ENCODE peak calls at places on chromosomes 13 and 19, in six cellular contexts. B, S, P, M, C and G are unnamed samples.

GRCh38 chr13:20521388-20521787 is 4.3 kb downstream of the CRYL1 start:
- DNase-seq in B (no peak), S (no peak), P (peak; percentile 16), M (no peak), C (no peak), G (no peak)

GRCh38 chr19:51702103-51702753 is 9.1 kb downstream of the SPACA6 start:
- DNase-seq in B (peak; percentile 77), S (peak; percentile 96), P (peak; percentile 93), M (no peak), C (no peak), G (peak; percentile 47)

GRCh38 chr19:33785795-33786194 is 10.9 kb upstream of the KCTD15 start:
- DNase-seq in B (no peak), S (no peak), P (no peak), M (no peak), C (no peak), G (no peak)

GRCh38 chr13:64723735-64724134 is 2506.4 kb downstream of the PCDH9 start:
- DNase-seq in B (no peak), S (no peak), P (peak; percentile 15), M (no peak), C (peak; percentile 62), G (no peak)

GRCh38 chr19:12884926-12885748 is 1.9 kb downstream of the KLF1 start:
- DNase-seq in B (peak; percentile 90), S (peak; percentile 99), P (peak; percentile 100), M (peak; percentile 57), C (peak; percentile 29), G (peak; percentile 94)

GRCh38 chr13:113458218-113459065 is 5.2 kb upstream of the ADPRHL1 start:
- DNase-seq in B (peak; percentile 23), S (peak; percentile 42), P (peak; percentile 59), M (no peak), C (peak; percentile 13), G (no peak)

GRCh38 chr19:46713781-46714522 is 3.0 kb downstream of the PRKD2 start:
- DNase-seq in B (peak; percentile 90), S (peak; percentile 82), P (peak; percentile 91), M (no peak), C (peak; percentile 75), G (peak; percentile 89)

GRCh38 chr19:13163609-13164364 is 13.6 kb downstream of the IER2 start:
- DNase-seq in B (peak; percentile 64), S (peak; percentile 80), P (peak; percentile 90), M (no peak), C (peak; percentile 60), G (peak; percentile 86)

GRCh38 chr13:114070098-114070799 is 62.2 kb downstream of the RASA3 start:
- DNase-seq in B (no peak), S (no peak), P (no peak), M (no peak), C (no peak), G (no peak)

GRCh38 chr13:109784590-109785140 is 1.7 kb downstream of the IRS2 start:
- DNase-seq in B (no peak), S (peak; percentile 83), P (peak; percentile 79), M (no peak), C (no peak), G (no peak)

GRCh38 chr19:37931941-37932655 is 25.1 kb downstream of the SIPA1L3 start:
- DNase-seq in B (no peak), S (peak; percentile 69), P (peak; percentile 90), M (no peak), C (peak; percentile 84), G (peak; percentile 78)

GRCh38 chr19:45475537-45476348 is 7.9 kb downstream of the FOSB start:
- DNase-seq in B (no peak), S (no peak), P (no peak), M (no peak), C (no peak), G (no peak)
- TF ChIP-seq CREB1 in B (no peak), S (no peak), P (no peak), M (no peak), C (no peak), G (no peak)

DNA sequence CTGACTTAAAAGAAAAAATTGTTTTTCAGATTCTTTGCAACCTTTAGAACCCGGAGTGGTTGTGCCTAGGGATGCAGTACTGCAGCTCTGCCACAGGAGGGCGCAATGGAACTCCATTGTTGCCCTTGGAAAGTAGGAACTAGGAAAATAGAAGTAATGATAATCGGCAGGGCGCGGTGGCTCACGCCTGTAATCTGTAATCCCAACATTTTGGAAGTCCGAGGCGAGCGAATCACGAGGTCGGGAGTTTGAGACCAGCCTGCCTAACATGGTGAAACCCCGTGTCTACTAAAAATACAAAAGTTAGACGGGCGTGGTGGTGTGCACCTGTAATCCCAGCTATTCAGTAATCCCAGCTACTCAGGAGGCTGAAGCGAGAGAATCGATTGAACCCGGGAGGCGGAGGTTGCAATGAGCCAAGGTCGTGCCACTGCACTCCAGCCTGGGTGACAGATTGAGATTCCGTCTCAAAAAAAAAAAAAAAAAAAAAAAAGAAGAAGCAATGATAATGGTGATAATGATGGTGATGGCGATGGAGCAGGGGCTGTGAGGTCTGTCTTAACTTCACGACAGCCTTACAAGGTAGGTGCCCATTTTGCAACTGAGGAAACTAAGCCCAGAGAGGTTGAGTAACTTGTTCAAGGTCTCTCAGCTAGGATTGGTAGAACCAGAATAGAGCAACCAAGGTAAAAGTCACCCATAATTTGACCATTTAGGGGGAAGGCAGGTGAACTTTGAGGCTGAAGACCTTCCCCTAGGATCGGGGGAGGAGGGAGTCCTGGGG is 5.5 kb upstream of the ADAMTS10 start:
- DNase-seq in B (peak; percentile 70), S (peak; percentile 77), P (peak; percentile 79), M (no peak), C (peak; percentile 62), G (peak; percentile 87)
- TF ChIP-seq CREB1 in B (no peak), S (no peak), P (no peak), M (no peak), C (no peak), G (no peak)

DNA sequence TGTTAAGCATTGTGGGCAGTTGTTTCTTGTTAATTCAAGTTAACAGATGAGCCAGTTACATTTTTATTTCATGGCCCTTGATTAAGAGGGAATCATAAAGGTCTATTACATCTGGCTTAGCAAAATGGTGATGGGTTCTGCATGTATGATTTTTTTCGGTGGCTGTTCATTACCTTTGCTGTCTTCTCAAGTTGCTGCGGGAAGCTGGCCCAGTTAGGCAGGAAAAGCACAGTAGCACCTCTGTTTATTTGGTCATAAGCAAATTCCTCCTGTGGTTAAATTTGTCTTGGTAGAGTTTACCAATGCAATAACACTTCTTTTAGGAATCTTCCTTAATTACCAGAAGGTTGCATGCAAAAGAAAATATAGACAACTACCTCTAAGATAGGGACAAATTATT is 104.5 kb downstream of the FRY start:
- DNase-seq in B (no peak), S (no peak), P (no peak), M (no peak), C (no peak), G (no peak)
- TF ChIP-seq CREB1 in B (no peak), S (no peak), P (no peak), M (no peak), C (no peak), G (no peak)

GRCh38 chr13:25733696-25734435 is 317.9 kb downstream of the SHISA2 start:
- DNase-seq in B (no peak), S (no peak), P (no peak), M (no peak), C (no peak), G (no peak)
- TF ChIP-seq CREB1 in B (no peak), S (no peak), P (no peak), M (no peak), C (no peak), G (no peak)

DNA sequence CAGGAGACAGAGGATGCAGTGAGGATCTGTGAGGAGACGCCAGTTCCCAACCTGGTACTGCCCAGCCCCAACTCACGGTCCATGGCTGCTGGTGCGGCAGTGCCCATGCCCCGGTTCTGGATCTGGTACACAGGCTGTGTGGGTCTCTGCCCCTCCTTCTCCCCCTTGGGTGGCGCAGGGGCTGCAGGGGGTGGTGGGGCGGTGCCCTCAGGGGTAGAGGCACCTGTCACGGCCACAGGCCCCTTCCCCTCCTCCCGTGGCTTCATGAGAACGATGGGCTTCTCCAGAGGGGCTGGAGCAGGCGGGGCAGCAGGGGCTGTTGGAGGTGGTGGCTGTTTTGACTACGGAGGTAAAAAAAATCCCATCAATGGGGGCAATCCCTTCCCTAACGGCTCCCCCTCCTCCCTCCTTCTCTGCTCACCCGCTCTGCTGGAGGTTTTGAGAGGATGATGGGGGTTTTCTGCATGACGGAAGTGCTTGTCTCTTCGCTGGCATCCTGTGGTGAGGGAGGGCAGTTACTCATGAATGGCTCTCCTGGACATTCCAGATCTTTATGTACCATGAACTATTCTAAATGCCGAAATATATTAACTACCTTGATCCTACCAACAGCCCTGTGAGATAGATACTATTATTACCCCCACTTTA is 7.1 kb downstream of the SMG9 start:
- DNase-seq in B (no peak), S (no peak), P (no peak), M (peak; percentile 43), C (no peak), G (no peak)
- TF ChIP-seq CREB1 in B (no peak), S (no peak), P (no peak), M (no peak), C (no peak), G (no peak)

GRCh38 chr13:79647518-79647917 is 166.6 kb downstream of the NDFIP2 start:
- DNase-seq in B (no peak), S (no peak), P (no peak), M (no peak), C (no peak), G (no peak)
- TF ChIP-seq CREB1 in B (no peak), S (no peak), P (no peak), M (no peak), C (no peak), G (no peak)

GRCh38 chr13:36428083-36428482 is 4.2 kb upstream of the CCNA1 start:
- DNase-seq in B (no peak), S (no peak), P (no peak), M (no peak), C (no peak), G (no peak)

GRCh38 chr13:36436811-36437210 is 4.5 kb downstream of the CCNA1 start:
- DNase-seq in B (no peak), S (no peak), P (no peak), M (no peak), C (no peak), G (no peak)

GRCh38 chr13:36431204-36432105 is 840 bp upstream of the CCNA1 start:
- DNase-seq in B (no peak), S (peak; percentile 41), P (peak; percentile 45), M (no peak), C (no peak), G (no peak)

GRCh38 chr13:36430247-36431203 is 1.8 kb upstream of the CCNA1 start:
- DNase-seq in B (no peak), S (peak; percentile 38), P (peak; percentile 73), M (no peak), C (no peak), G (peak; percentile 62)

GRCh38 chr13:36432106-36432544 is at the start of gene CCNA1:
- DNase-seq in B (peak; percentile 45), S (peak; percentile 89), P (peak; percentile 97), M (no peak), C (no peak), G (peak; percentile 91)
- TF ChIP-seq CREB1 in B (no peak), S (no peak), P (no peak), M (no peak), C (no peak), G (no peak)